ENCODE peak calls at places on chromosomes 7 and 10, in ten cellular contexts. Y is heart right ventricle; L is iris pigment epithelial cell; I is activated CD4-positive, alpha-beta T cell treated with anti-CD3 and anti-CD28 coated beads, Interleukin-2, amount 50 U/mL, for 48 hours; O is osteoblast; K is pancreas; B is HuH-7; J is CD4-positive, alpha-beta T cell; S is nephron progenitor cell; N is ascending aorta. A is an unnamed sample.

GRCh38 chr7:39465055-39465929 is 100.9 kb upstream of the YAE1 start:
- DNase-seq in Y (peak), B (peak), N (no peak), O (peak), K (peak), L (peak), S (peak), I (peak), J (no peak), A (no peak)

GRCh38 chr10:98331888-98332287 is 63.9 kb upstream of the LOXL4 start:
- DNase-seq in I (peak), K (no peak), L (no peak), N (no peak), B (no peak), S (no peak), Y (no peak), O (no peak), J (no peak), A (no peak)

GRCh38 chr10:60032723-60033122 is 126.4 kb upstream of the CCDC6 start:
- DNase-seq in B (peak), Y (peak), K (no peak), S (no peak), N (no peak), L (peak), I (peak), O (peak), J (no peak), A (peak)

GRCh38 chr7:26348987-26349809 is 57.5 kb downstream of the SNX10 start:
- DNase-seq in B (no peak), L (no peak), J (no peak), Y (no peak), K (no peak), S (no peak), I (no peak), O (no peak), N (no peak), A (no peak)

GRCh38 chr7:157235357-157236018 is 96.8 kb downstream of the UBE3C start:
- DNase-seq in S (no peak), O (peak), B (no peak), I (no peak), N (no peak), Y (no peak), L (peak), K (no peak), J (no peak), A (no peak)

GRCh38 chr10:14667748-14668147 is 106.9 kb downstream of the FAM107B start:
- DNase-seq in Y (no peak), O (no peak), N (no peak), J (no peak), B (no peak), S (no peak), K (no peak), I (no peak), L (no peak), A (no peak)

GRCh38 chr10:97314677-97315076 is 4.4 kb upstream of the FRAT1 start:
- DNase-seq in S (no peak), K (no peak), B (no peak), Y (no peak), N (no peak), J (no peak), L (no peak), O (peak), I (no peak), A (no peak)

GRCh38 chr10:28769147-28769604 is 91.9 kb downstream of the BAMBI start:
- DNase-seq in S (no peak), Y (no peak), N (no peak), B (no peak), L (no peak), O (no peak), K (no peak), J (no peak), I (no peak), A (no peak)

GRCh38 chr7:151081170-151082101 is 827 bp upstream of the FASTK start:
- DNase-seq in L (no peak), N (no peak), Y (no peak), B (no peak), O (peak), K (peak), I (no peak), J (no peak), S (no peak), A (no peak)

GRCh38 chr10:127028556-127028955 is 123.3 kb downstream of the DOCK1 start:
- DNase-seq in B (no peak), L (no peak), K (no peak), Y (no peak), S (no peak), J (no peak), I (no peak), O (no peak), N (no peak), A (no peak)

GRCh38 chr7:158676898-158677297 is 27.7 kb downstream of the NCAPG2 start:
- DNase-seq in Y (no peak), K (no peak), B (no peak), N (no peak), O (no peak), I (no peak), J (no peak), L (peak), S (no peak), A (no peak)

GRCh38 chr10:126921974-126922525 is 16.8 kb downstream of the DOCK1 start:
- DNase-seq in B (no peak), O (peak), I (no peak), Y (no peak), S (no peak), K (no peak), J (no peak), N (no peak), L (peak), A (no peak)

GRCh38 chr7:5177060-5177459 is 13.0 kb upstream of the WIPI2 start:
- DNase-seq in B (no peak), O (peak), I (no peak), L (peak), Y (peak), N (peak), K (peak), J (no peak), S (no peak), A (peak)

GRCh38 chr10:14093735-14094484 is 236.8 kb downstream of the FRMD4A start:
- DNase-seq in N (no peak), I (no peak), K (no peak), O (peak), B (peak), L (peak), J (no peak), S (peak), Y (no peak), A (no peak)

GRCh38 chr10:114822771-114823463 is 1.3 kb downstream of the FHIP2A start:
- DNase-seq in N (no peak), K (no peak), S (no peak), L (peak), B (no peak), Y (no peak), O (peak), I (no peak), J (no peak), A (no peak)

GRCh38 chr7:16891338-16891737 is 9.6 kb upstream of the AGR3 start:
- DNase-seq in B (peak), K (no peak), L (peak), O (no peak), S (peak), I (peak), N (no peak), Y (peak), J (no peak), A (peak)

GRCh38 chr7:35700327-35700726 is 5.4 kb upstream of the HERPUD2 start:
- DNase-seq in S (no peak), I (no peak), O (no peak), B (no peak), L (no peak), Y (no peak), J (no peak), N (no peak), K (no peak), A (no peak)

GRCh38 chr7:468141-468540 is 51.5 kb downstream of the PDGFA start:
- DNase-seq in K (no peak), O (no peak), Y (no peak), S (no peak), I (no peak), L (no peak), B (no peak), J (no peak), N (no peak), A (no peak)

GRCh38 chr10:46546591-46547330 is 9.7 kb downstream of the GPRIN2 start:
- DNase-seq in K (no peak), O (peak), J (no peak), I (peak), L (no peak), S (peak), Y (peak), N (peak), B (no peak), A (peak)

GRCh38 chr7:920351-921070 is 34.0 kb downstream of the ADAP1 start:
- DNase-seq in O (no peak), J (no peak), S (peak), L (no peak), N (peak), K (peak), I (peak), Y (no peak), B (no peak), A (no peak)

GRCh38 chr7:159155410-159155809 is 10.7 kb upstream of the VIPR2 start:
- DNase-seq in L (no peak), S (no peak), Y (no peak), K (no peak), N (no peak), J (no peak), B (no peak), O (no peak), I (no peak), A (no peak)

GRCh38 chr7:129780257-129781127 is 169.0 kb downstream of the NRF1 start:
- DNase-seq in N (no peak), O (peak), K (peak), J (peak), L (no peak), B (peak), Y (no peak), I (peak), S (peak), A (peak)

GRCh38 chr7:99102809-99103690 is 40.9 kb downstream of the SMURF1 start:
- DNase-seq in S (no peak), N (no peak), B (no peak), I (peak), J (no peak), Y (no peak), K (no peak), O (peak), L (peak), A (no peak)

GRCh38 chr10:43879742-43880141 is 231.1 kb upstream of the ZNF32 start:
- DNase-seq in J (no peak), K (no peak), L (no peak), Y (no peak), S (no peak), B (no peak), O (no peak), N (no peak), I (no peak), A (no peak)

GRCh38 chr10:121092341-121093099 is 241.4 kb downstream of the WDR11 start:
- DNase-seq in J (no peak), B (no peak), L (peak), K (no peak), Y (no peak), N (no peak), S (no peak), I (no peak), O (no peak), A (no peak)

GRCh38 chr10:97390096-97390495 is 11.0 kb downstream of the RRP12 start:
- DNase-seq in K (no peak), Y (no peak), L (no peak), S (no peak), N (no peak), O (peak), I (no peak), J (no peak), B (no peak), A (no peak)

A was measured in lung.